ENCODE peak calls at places on chromosomes 4 and X, in four cellular contexts. L is psoas muscle, U is heart left ventricle, T is B cell. K is an unnamed sample.

GRCh38 chr4:143178923-143179322 is 5.8 kb upstream of the USP38 start:
- DNase-seq in L (no peak), U (no peak), T (no peak), K (no peak)

GRCh38 chrX:87571965-87572364 is 54.4 kb downstream of the KLHL4 start:
- DNase-seq in L (no peak), U (no peak), T (no peak), K (no peak)

GRCh38 chrX:34764842-34765241 is 107.8 kb upstream of the TMEM47 start:
- DNase-seq in L (no peak), U (no peak), T (no peak), K (no peak)

GRCh38 chr4:126023946-126024345 is 709.2 kb downstream of the FAT4 start:
- DNase-seq in L (no peak), U (no peak), T (no peak), K (no peak)

GRCh38 chr4:721261-722171 is 15.9 kb downstream of the PCGF3 start:
- DNase-seq in L (no peak), U (no peak), T (no peak), K (no peak)

GRCh38 chrX:3711331-3711917 is 2.0 kb downstream of the PRKX start:
- DNase-seq in L (peak; percentile 54), U (peak; percentile 45), T (peak; percentile 73), K (no peak)

GRCh38 chr4:170805352-170805751 is 715.6 kb upstream of the AADAT start:
- DNase-seq in L (no peak), U (no peak), T (no peak), K (no peak)

GRCh38 chr4:36165256-36166005 is 78.9 kb downstream of the ARAP2 start:
- DNase-seq in L (no peak), U (no peak), T (no peak), K (no peak)

GRCh38 chrX:78759081-78759480 is 11.6 kb downstream of the LPAR4 start:
- DNase-seq in L (no peak), U (no peak), T (no peak), K (no peak)

GRCh38 chr4:25076625-25077413 is 46.1 kb upstream of the LGI2 start:
- DNase-seq in L (no peak), U (no peak), T (no peak), K (no peak)

GRCh38 chr4:163535657-163536056 is 41.2 kb downstream of the TMA16 start:
- DNase-seq in L (no peak), U (no peak), T (no peak), K (no peak)

GRCh38 chr4:146520894-146521542 is 722 bp downstream of the SLC10A7 start:
- DNase-seq in L (no peak), U (no peak), T (peak; percentile 32), K (peak; percentile 48)

GRCh38 chr4:23476514-23477090 is 413.2 kb downstream of the PPARGC1A start:
- DNase-seq in L (no peak), U (no peak), T (no peak), K (no peak)

GRCh38 chr4:4608214-4608537 is 66.3 kb upstream of the STX18 start:
- DNase-seq in L (no peak), U (no peak), T (no peak), K (no peak)

GRCh38 chr4:2075171-2075986 is 16.3 kb downstream of the NAT8L start:
- DNase-seq in L (no peak), U (no peak), T (no peak), K (peak; percentile 7)

GRCh38 chr4:106201373-106201772 is 114.6 kb downstream of the TBCK start:
- DNase-seq in L (no peak), U (no peak), T (no peak), K (no peak)
- TF ChIP-seq CTCF in L (peak; percentile 38), U (peak; percentile 26), T (no peak), K (no peak)

GRCh38 chrX:111009256-111009655 is 86.7 kb upstream of the PAK3 start:
- DNase-seq in L (no peak), U (no peak), T (no peak), K (no peak)

GRCh38 chrX:111007238-111007637 is 88.8 kb upstream of the PAK3 start:
- DNase-seq in L (no peak), U (no peak), T (no peak), K (no peak)

GRCh38 chrX:111010151-111010550 is 85.8 kb upstream of the PAK3 start:
- DNase-seq in L (no peak), U (no peak), T (no peak), K (no peak)

GRCh38 chrX:111006119-111006518 is 89.9 kb upstream of the PAK3 start:
- DNase-seq in L (no peak), U (no peak), T (no peak), K (no peak)

GRCh38 chrX:111008126-111008525 is 87.9 kb upstream of the PAK3 start:
- DNase-seq in L (no peak), U (no peak), T (no peak), K (no peak)
- TF ChIP-seq CTCF in L (no peak), U (no peak), T (no peak), K (no peak)

GRCh38 chrX:1511150-1511549 is 25.8 kb downstream of the P2RY8 start:
- DNase-seq in L (no peak), U (no peak), T (no peak), K (no peak)

GRCh38 chrX:1507511-1508463 is 29.2 kb downstream of the P2RY8 start:
- DNase-seq in L (no peak), U (no peak), T (peak; percentile 83), K (peak; percentile 69)

GRCh38 chrX:1506916-1507315 is 30.1 kb downstream of the P2RY8 start:
- DNase-seq in L (no peak), U (no peak), T (no peak), K (no peak)

GRCh38 chrX:1516596-1517104 is 20.3 kb downstream of the P2RY8 start:
- DNase-seq in L (no peak), U (no peak), T (no peak), K (no peak)

DNA sequence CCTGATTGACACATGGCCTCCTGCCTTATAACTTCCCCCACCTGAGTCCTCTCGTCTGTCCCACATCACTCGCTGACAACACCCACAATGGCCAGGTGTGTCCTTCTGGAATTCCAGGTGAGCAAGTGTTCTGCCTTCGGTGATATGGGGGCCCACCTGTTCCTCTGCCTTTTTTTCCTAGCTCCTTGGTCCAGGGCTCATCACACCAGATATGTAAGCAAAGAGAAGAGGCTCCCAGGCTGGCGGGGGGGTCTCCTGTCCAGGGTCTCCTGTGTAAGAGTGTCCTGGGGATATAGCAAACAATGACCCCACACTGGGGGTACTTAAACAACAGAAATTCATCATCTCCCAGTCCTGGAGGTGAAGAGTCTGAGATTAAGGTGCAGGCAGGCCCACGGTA is 25.2 kb downstream of the P2RY8 start:
- DNase-seq in L (no peak), U (no peak), T (no peak), K (no peak)
- TF ChIP-seq CTCF in L (no peak), U (no peak), T (no peak), K (no peak)

DNA sequence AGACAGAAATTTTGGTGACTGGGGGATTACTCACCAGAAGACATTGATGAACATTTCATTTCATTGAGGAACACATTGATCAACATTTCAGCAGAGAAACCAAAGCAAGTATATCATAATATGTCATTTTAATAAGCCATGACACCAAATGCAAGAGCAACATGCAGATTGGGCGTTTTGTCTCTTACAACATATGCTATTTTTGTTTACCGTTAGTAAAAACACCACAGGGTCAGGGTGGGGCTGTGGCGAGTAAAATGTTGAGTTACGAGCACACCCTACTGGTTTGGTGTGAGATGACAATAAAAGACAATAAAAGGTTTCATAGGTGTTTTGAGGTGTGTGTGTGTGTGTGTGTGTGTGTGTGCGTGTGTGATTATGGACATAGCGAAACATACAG is 294.5 kb downstream of the PDGFC start:
- DNase-seq in L (no peak), U (no peak), T (no peak), K (peak; percentile 4)
- TF ChIP-seq CTCF in L (no peak), U (no peak), T (no peak), K (no peak)

DNA sequence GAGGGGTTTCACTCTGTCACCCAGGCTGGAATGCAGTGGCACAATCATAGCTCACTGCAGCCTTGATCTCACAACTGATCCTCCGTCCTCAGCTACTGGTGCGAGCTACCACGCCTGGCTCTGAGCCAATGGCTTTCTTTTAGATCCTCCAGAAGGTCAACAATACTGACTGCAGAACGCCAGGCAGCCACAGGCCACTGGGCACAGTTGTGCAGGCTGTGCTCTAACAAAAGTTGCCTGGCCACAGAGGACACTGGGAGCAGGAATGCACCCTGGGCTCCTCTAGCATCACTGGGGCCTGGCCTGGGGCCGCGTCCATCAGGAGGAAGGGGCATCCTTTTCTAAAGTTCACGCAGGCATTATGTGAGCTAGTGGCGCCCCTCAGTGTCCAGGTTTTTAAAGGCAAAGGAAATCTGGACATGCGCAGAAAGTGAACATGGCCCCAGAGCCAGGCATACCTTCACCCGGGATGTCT is 14.9 kb upstream of the PORCN start:
- DNase-seq in L (no peak), U (no peak), T (no peak), K (no peak)
- TF ChIP-seq CTCF in L (no peak), U (no peak), T (no peak), K (no peak)